ENCODE peak calls at places on chromosome 10, in five cellular contexts. D is GM12891, U is K562, H is HepG2, G is H1. A is an unnamed sample.

GRCh38 chr10:21141946-21142345 is 244.8 kb upstream of the NEBL start:
- DNase-seq in D (no peak), U (no peak), H (no peak), G (no peak), A (no peak)

GRCh38 chr10:119817991-119818888 is 54.4 kb downstream of the MCMBP start:
- DNase-seq in G (peak), U (no peak), H (no peak), D (no peak), A (no peak)

GRCh38 chr10:49605177-49605938 is 4.8 kb upstream of the SLC18A3 start:
- DNase-seq in G (peak), U (no peak), D (no peak), H (no peak), A (no peak)

GRCh38 chr10:34959786-34960185 is 130.4 kb downstream of the CUL2 start:
- DNase-seq in U (no peak), D (no peak), H (no peak), G (no peak), A (no peak)

GRCh38 chr10:31745612-31746376 is 182.8 kb downstream of the ARHGAP12 start:
- DNase-seq in U (no peak), D (no peak), H (peak), G (no peak), A (no peak)

GRCh38 chr10:13659887-13660544 is 73.3 kb downstream of the PRPF18 start:
- DNase-seq in H (no peak), U (peak), G (peak), D (peak), A (peak)

GRCh38 chr10:91162495-91163268 is 57.8 kb upstream of the PCGF5 start:
- DNase-seq in U (peak), D (peak), H (peak), G (peak), A (peak)

GRCh38 chr10:68052463-68052862 is 22.6 kb downstream of the HERC4 start:
- DNase-seq in U (no peak), H (no peak), D (no peak), G (no peak), A (no peak)

GRCh38 chr10:120559800-120560199 is 102.8 kb downstream of the PLPP4 start:
- DNase-seq in G (no peak), D (no peak), H (no peak), U (no peak), A (no peak)

GRCh38 chr10:43888551-43888950 is 239.9 kb upstream of the ZNF32 start:
- DNase-seq in U (no peak), G (no peak), D (no peak), H (no peak), A (no peak)

GRCh38 chr10:44182909-44183308 is 202.0 kb downstream of the CXCL12 start:
- DNase-seq in G (no peak), U (no peak), H (no peak), D (no peak), A (no peak)

DNA sequence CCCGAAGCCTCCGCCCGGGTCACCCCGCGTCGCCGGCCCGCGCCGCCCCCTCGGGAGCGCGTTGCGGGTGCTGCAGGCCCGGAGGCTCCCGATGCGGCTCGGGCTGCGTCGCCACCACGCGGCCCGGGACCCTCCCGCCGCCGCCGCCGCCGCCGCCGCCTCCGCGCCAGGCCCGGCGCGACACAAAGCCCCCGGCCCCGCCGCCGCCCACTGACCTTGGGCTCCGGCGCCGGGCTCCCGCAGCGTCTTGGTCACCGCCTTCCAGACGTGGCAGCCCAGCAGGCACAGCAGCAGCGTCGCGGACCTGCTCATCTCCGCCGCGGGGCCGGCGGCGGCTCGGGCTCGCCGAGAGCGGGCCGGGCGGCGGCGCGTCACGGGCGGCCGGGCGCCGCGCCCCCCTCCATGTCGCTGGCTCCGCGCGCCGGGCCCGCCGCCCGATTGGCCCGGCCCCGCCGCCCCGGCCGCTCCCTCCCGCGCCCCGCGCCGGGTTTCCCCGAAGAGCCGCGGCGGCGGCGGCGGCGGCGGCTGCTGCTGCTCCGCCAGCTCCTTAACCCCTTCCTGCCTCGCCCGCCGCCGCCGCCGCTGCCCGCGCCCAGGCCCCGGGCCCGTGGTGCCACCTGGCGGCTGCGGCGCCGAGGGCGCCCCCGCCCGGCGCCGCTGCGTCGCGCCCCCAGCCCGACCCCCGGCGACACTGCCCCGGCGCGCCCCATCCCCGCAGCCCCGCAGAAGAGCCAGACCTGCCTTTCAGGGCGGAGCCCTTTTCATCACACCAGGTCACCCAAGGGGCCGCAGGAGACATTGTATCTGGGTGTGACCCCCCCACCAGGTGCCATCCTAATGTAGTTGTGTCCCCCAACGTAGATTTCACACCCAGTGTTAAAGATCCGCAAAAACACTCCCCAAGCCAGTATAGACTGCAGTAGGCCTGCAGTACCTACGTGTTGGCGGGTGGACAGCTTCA is at the start of gene FAM171A1:
- DNase-seq in D (peak), G (peak), U (peak), H (no peak), A (peak)
- TF ChIP-seq POLR2A in D (no peak), G (no peak), U (no peak), H (no peak), A (no peak)

GRCh38 chr10:126571203-126571602 is 99.3 kb downstream of the C10orf90 start:
- DNase-seq in U (peak), H (peak), D (no peak), G (no peak), A (no peak)

GRCh38 chr10:126568809-126569208 is 101.7 kb downstream of the C10orf90 start:
- DNase-seq in G (no peak), D (no peak), H (no peak), U (no peak), A (no peak)

GRCh38 chr10:126565871-126566270 is 104.6 kb downstream of the C10orf90 start:
- DNase-seq in U (no peak), H (no peak), D (no peak), G (no peak), A (no peak)

GRCh38 chr10:126569513-126570447 is 100.7 kb downstream of the C10orf90 start:
- DNase-seq in H (peak), G (no peak), U (no peak), D (no peak), A (no peak)

DNA sequence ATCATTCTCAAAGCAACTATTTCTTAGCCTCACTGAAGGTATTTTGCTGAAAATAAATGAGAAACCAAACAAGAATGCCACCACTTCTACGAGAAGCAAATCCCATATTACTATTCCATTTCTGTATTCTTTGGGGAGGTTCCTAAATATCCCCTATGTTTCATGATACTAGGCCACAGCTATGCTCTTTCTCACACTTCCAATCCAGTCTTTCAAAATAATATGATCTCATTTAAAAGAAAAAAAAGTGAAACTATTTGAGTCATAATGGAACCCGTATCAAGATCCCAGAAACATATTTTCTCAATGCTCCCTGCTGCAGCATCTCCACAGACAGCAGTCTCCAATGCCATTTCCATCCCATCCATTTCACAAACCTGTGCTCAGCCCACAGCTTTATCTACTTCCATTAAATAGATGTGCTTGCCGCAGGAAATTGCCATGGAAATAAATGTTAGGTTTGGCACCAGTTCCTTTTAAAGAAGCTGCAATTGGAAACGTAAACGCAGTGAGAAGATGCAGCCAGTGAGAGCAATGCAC is 99.8 kb downstream of the C10orf90 start:
- DNase-seq in G (no peak), U (no peak), D (no peak), H (no peak), A (no peak)
- TF ChIP-seq TAF1 in G (no peak), U (no peak), D (no peak), H (no peak), A (no peak)

GRCh38 chr10:97057836-97058235 is 127.9 kb downstream of the SLIT1 start:
- DNase-seq in U (no peak), G (no peak), H (no peak), D (no peak), A (no peak)

GRCh38 chr10:97059872-97060205 is 125.9 kb downstream of the SLIT1 start:
- DNase-seq in U (no peak), H (no peak), G (no peak), D (no peak), A (no peak)

GRCh38 chr10:97059006-97059871 is 126.5 kb downstream of the SLIT1 start:
- DNase-seq in U (no peak), H (no peak), G (peak), D (no peak), A (no peak)

GRCh38 chr10:97060441-97061084 is 125.2 kb downstream of the SLIT1 start:
- DNase-seq in U (no peak), D (no peak), G (no peak), H (no peak), A (no peak)

GRCh38 chr10:97058521-97058920 is 127.2 kb downstream of the SLIT1 start:
- DNase-seq in G (no peak), U (no peak), D (no peak), H (no peak), A (no peak)
- TF ChIP-seq POLR2A in G (no peak), U (no peak), D (no peak), H (no peak), A (no peak)

GRCh38 chr10:112209534-112210200 is 26.1 kb upstream of the GPAM start:
- DNase-seq in G (no peak), H (no peak), D (no peak), U (no peak), A (no peak)
- TF ChIP-seq TAF1 in G (no peak), H (no peak), D (no peak), U (no peak), A (no peak)

GRCh38 chr10:127715782-127716378 is 21.1 kb upstream of the FOXI2 start:
- DNase-seq in D (no peak), G (no peak), U (peak), H (peak), A (no peak)

GRCh38 chr10:127720142-127720541 is 16.8 kb upstream of the FOXI2 start:
- DNase-seq in D (no peak), U (no peak), H (no peak), G (no peak), A (no peak)

GRCh38 chr10:127715249-127715648 is 21.7 kb upstream of the FOXI2 start:
- DNase-seq in G (no peak), D (no peak), U (no peak), H (no peak), A (no peak)

GRCh38 chr10:127720903-127721302 is 16.1 kb upstream of the FOXI2 start:
- DNase-seq in U (no peak), D (no peak), H (no peak), G (no peak), A (no peak)
- TF ChIP-seq POLR2A in U (no peak), D (no peak), H (no peak), G (no peak), A (no peak)

DNA sequence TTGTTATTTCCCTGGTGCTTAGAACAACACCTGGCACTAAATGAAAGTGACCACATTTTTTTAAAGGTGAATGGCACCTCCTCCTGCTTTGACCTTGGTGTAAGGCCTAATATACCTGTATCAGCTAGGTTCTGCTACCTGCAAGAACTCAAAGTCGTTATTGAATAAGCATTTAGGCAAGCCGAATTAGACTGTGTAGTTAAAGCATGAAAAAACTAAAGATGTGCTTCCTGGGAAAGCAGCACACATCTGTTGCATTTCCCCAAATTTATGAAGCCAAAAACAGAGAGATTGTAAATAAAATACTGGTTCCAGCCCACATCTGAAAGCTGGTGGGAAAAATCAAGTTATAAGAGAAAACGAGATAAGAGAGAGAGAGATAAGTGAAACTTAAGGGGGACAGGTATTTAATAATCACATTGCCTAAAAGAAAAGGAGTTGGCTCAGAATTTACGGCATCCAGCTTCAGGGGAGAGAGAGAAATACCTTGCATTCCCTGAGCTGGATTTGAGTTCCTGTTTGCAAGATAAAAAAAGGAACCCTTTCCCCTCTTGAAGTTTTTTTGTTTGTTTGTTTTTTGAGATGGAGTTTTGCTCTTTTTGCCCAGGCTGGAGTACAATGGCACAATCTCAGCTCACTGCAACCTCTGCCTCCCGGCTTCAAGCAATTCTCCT is 1.8 kb upstream of the XPNPEP1 start:
- DNase-seq in H (no peak), D (no peak), U (no peak), G (no peak), A (no peak)
- TF ChIP-seq TAF1 in H (no peak), D (no peak), U (no peak), G (no peak), A (no peak)

GRCh38 chr10:29370092-29370611 is 81.3 kb downstream of the LYZL1 start:
- DNase-seq in G (no peak), H (no peak), U (no peak), D (no peak), A (no peak)

GRCh38 chr10:29375888-29376287 is 87.0 kb downstream of the LYZL1 start:
- DNase-seq in D (no peak), U (no peak), G (no peak), H (no peak), A (no peak)

GRCh38 chr10:29374162-29374561 is 85.3 kb downstream of the LYZL1 start:
- DNase-seq in H (no peak), D (no peak), G (no peak), U (no peak), A (no peak)

GRCh38 chr10:29372920-29373319 is 84.0 kb downstream of the LYZL1 start:
- DNase-seq in G (no peak), D (no peak), H (no peak), U (peak), A (no peak)

GRCh38 chr10:29370612-29371092 is 81.8 kb downstream of the LYZL1 start:
- DNase-seq in H (no peak), U (no peak), D (no peak), G (no peak), A (no peak)
- TF ChIP-seq POLR2A in H (no peak), U (no peak), D (no peak), G (no peak), A (no peak)